ENCODE peak calls at places on chromosomes 16 and 17, in eight cellular contexts. One of them, this sample, is unnamed. For H3K4me1, the result is how much of the 10 kb centered on the place peaks cover.

GRCh38 chr17:77120866-77121265 is 19.9 kb upstream of the SEC14L1 start:
- DNase-seq in neuronal stem cell: no peak
- DNase-seq in lung: no peak
- DNase-seq in ascending aorta: no peak
- DNase-seq in body of pancreas: no peak
- DNase-seq in keratinocyte: no peak
- DNase-seq in lower lobe of right lung: no peak
- DNase-seq in suprapubic skin: no peak
- DNase-seq in this sample: no peak

GRCh38 chr17:43702636-43703035 is 40.9 kb upstream of the MEOX1 start:
- DNase-seq in neuronal stem cell: no peak
- DNase-seq in lung: no peak
- DNase-seq in ascending aorta: no peak
- DNase-seq in body of pancreas: no peak
- DNase-seq in keratinocyte: no peak
- DNase-seq in lower lobe of right lung: no peak
- DNase-seq in suprapubic skin: no peak
- DNase-seq in this sample: no peak

GRCh38 chr16:4918790-4919210 is 18.1 kb downstream of the PPL start:
- DNase-seq in neuronal stem cell: no peak
- DNase-seq in lung: peak
- DNase-seq in ascending aorta: no peak
- DNase-seq in body of pancreas: peak
- DNase-seq in keratinocyte: no peak
- DNase-seq in lower lobe of right lung: peak
- DNase-seq in suprapubic skin: no peak
- DNase-seq in this sample: no peak

GRCh38 chr16:66660422-66661209 is 35.9 kb downstream of the CMTM4 start:
- DNase-seq in neuronal stem cell: peak
- DNase-seq in lung: peak
- DNase-seq in ascending aorta: no peak
- DNase-seq in body of pancreas: peak
- DNase-seq in keratinocyte: no peak
- DNase-seq in lower lobe of right lung: peak
- DNase-seq in suprapubic skin: no peak
- DNase-seq in this sample: peak

GRCh38 chr16:14545346-14545884 is 84.6 kb downstream of the PARN start:
- DNase-seq in neuronal stem cell: no peak
- DNase-seq in lung: no peak
- DNase-seq in ascending aorta: no peak
- DNase-seq in body of pancreas: peak
- DNase-seq in keratinocyte: no peak
- DNase-seq in lower lobe of right lung: no peak
- DNase-seq in suprapubic skin: no peak
- DNase-seq in this sample: no peak

GRCh38 chr16:3256876-3257465 is 538 bp upstream of the MEFV start:
- DNase-seq in neuronal stem cell: no peak
- DNase-seq in lung: no peak
- DNase-seq in ascending aorta: no peak
- DNase-seq in body of pancreas: no peak
- DNase-seq in keratinocyte: no peak
- DNase-seq in lower lobe of right lung: no peak
- DNase-seq in suprapubic skin: no peak
- DNase-seq in this sample: no peak

GRCh38 chr17:50944054-50944901 is 78.1 kb upstream of the TOB1 start:
- DNase-seq in neuronal stem cell: no peak
- DNase-seq in lung: peak
- DNase-seq in ascending aorta: no peak
- DNase-seq in body of pancreas: peak
- DNase-seq in keratinocyte: no peak
- DNase-seq in lower lobe of right lung: peak
- DNase-seq in suprapubic skin: peak
- DNase-seq in this sample: no peak

GRCh38 chr16:86052115-86052670 is 153.2 kb downstream of the IRF8 start:
- DNase-seq in neuronal stem cell: no peak
- DNase-seq in lung: no peak
- DNase-seq in ascending aorta: no peak
- DNase-seq in body of pancreas: no peak
- DNase-seq in keratinocyte: no peak
- DNase-seq in lower lobe of right lung: no peak
- DNase-seq in suprapubic skin: no peak
- DNase-seq in this sample: no peak

GRCh38 chr16:15874745-15875314 is 13.6 kb downstream of the CEP20 start:
- DNase-seq in neuronal stem cell: peak
- DNase-seq in lung: peak
- DNase-seq in ascending aorta: no peak
- DNase-seq in body of pancreas: peak
- DNase-seq in keratinocyte: no peak
- DNase-seq in lower lobe of right lung: no peak
- DNase-seq in suprapubic skin: no peak
- DNase-seq in this sample: no peak

GRCh38 chr17:65231662-65232335 is 94.6 kb downstream of the RGS9 start:
- DNase-seq in neuronal stem cell: peak
- DNase-seq in lung: peak
- DNase-seq in ascending aorta: no peak
- DNase-seq in body of pancreas: peak
- DNase-seq in keratinocyte: peak
- DNase-seq in lower lobe of right lung: no peak
- DNase-seq in suprapubic skin: no peak
- DNase-seq in this sample: no peak

GRCh38 chr16:77955127-77955526 is 67.2 kb upstream of the CLEC3A start:
- DNase-seq in neuronal stem cell: no peak
- DNase-seq in lung: no peak
- DNase-seq in ascending aorta: no peak
- DNase-seq in body of pancreas: no peak
- DNase-seq in keratinocyte: no peak
- DNase-seq in lower lobe of right lung: no peak
- DNase-seq in suprapubic skin: no peak
- DNase-seq in this sample: no peak

GRCh38 chr16:79599256-79599836 is 1.2 kb downstream of the MAF start:
- DNase-seq in neuronal stem cell: no peak
- DNase-seq in lung: no peak
- DNase-seq in ascending aorta: no peak
- DNase-seq in body of pancreas: peak
- DNase-seq in keratinocyte: no peak
- DNase-seq in lower lobe of right lung: no peak
- DNase-seq in suprapubic skin: no peak
- DNase-seq in this sample: no peak

GRCh38 chr16:82252582-82252981 is 82.6 kb upstream of the MPHOSPH6 start:
- DNase-seq in neuronal stem cell: no peak
- DNase-seq in lung: no peak
- DNase-seq in ascending aorta: no peak
- DNase-seq in body of pancreas: no peak
- DNase-seq in keratinocyte: no peak
- DNase-seq in lower lobe of right lung: no peak
- DNase-seq in suprapubic skin: no peak
- DNase-seq in this sample: no peak

GRCh38 chr17:16486373-16487250 is 5.4 kb downstream of the LRRC75A start:
- DNase-seq in neuronal stem cell: no peak
- DNase-seq in lung: peak
- DNase-seq in ascending aorta: peak
- DNase-seq in body of pancreas: peak
- DNase-seq in keratinocyte: peak
- DNase-seq in lower lobe of right lung: peak
- DNase-seq in suprapubic skin: peak
- DNase-seq in this sample: peak

GRCh38 chr17:10640475-10640874 is 16.6 kb downstream of the MYH3 start:
- DNase-seq in neuronal stem cell: no peak
- DNase-seq in lung: no peak
- DNase-seq in ascending aorta: no peak
- DNase-seq in body of pancreas: no peak
- DNase-seq in keratinocyte: no peak
- DNase-seq in lower lobe of right lung: no peak
- DNase-seq in suprapubic skin: no peak
- DNase-seq in this sample: no peak

GRCh38 chr17:8189041-8189710 is 804 bp downstream of the BORCS6 start:
- DNase-seq in neuronal stem cell: no peak
- DNase-seq in lung: no peak
- DNase-seq in ascending aorta: no peak
- DNase-seq in body of pancreas: peak
- DNase-seq in keratinocyte: no peak
- DNase-seq in lower lobe of right lung: peak
- DNase-seq in suprapubic skin: no peak
- DNase-seq in this sample: no peak

GRCh38 chr16:1920727-1921155 is 2.5 kb upstream of the HS3ST6 start:
- DNase-seq in neuronal stem cell: peak
- DNase-seq in lung: peak
- DNase-seq in ascending aorta: no peak
- DNase-seq in body of pancreas: peak
- DNase-seq in keratinocyte: no peak
- DNase-seq in lower lobe of right lung: no peak
- DNase-seq in suprapubic skin: no peak
- DNase-seq in this sample: no peak

DNA sequence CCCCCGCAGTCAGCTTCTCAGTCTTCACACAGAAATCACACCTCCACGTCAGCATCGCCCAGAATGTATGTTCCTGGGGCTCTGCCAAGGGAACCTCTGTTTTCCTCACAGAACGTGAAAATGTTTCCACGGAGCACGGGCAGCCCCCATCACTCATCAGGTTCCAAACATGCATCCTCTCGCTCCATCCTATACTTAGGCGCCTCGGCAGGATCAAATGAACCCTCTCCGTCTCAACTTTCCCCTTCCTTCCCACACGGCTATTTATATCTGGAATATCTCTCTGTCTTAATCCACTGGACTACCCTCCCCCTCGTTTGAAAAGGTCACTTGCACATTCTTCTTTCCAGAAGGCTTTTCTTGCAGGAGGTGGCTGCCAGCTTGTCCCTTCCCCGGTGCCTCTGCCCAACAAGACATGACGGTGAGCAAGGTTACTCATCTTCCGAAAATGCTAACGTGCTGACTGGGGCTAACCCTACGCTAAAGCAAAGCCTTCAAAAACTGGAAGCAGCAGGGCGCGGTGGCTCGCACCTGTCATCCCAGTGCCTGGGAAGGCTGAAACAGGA is 21.6 kb downstream of the NXN start:
- DNase-seq in neuronal stem cell: no peak
- DNase-seq in lung: no peak
- DNase-seq in ascending aorta: no peak
- DNase-seq in body of pancreas: no peak
- DNase-seq in keratinocyte: no peak
- DNase-seq in lower lobe of right lung: no peak
- DNase-seq in suprapubic skin: no peak
- DNase-seq in this sample: no peak
- H3K27ac ChIP-seq in neuronal stem cell: no peak
- H3K27ac ChIP-seq in lung: no peak
- H3K27ac ChIP-seq in ascending aorta: no peak
- H3K27ac ChIP-seq in body of pancreas: no peak
- H3K27ac ChIP-seq in keratinocyte: peak
- H3K27ac ChIP-seq in lower lobe of right lung: no peak
- H3K27ac ChIP-seq in suprapubic skin: no peak
- H3K27ac ChIP-seq in this sample: no peak

GRCh38 chr17:38572665-38573365 is 32.9 kb downstream of the SRCIN1 start:
- DNase-seq in neuronal stem cell: peak
- DNase-seq in lung: no peak
- DNase-seq in ascending aorta: no peak
- DNase-seq in body of pancreas: peak
- DNase-seq in keratinocyte: no peak
- DNase-seq in lower lobe of right lung: no peak
- DNase-seq in suprapubic skin: no peak
- DNase-seq in this sample: no peak
- H3K4me3 ChIP-seq in neuronal stem cell: peak
- H3K4me3 ChIP-seq in lung: no peak
- H3K4me3 ChIP-seq in ascending aorta: peak
- H3K4me3 ChIP-seq in body of pancreas: no peak
- H3K4me3 ChIP-seq in keratinocyte: no peak
- H3K4me3 ChIP-seq in lower lobe of right lung: peak
- H3K4me3 ChIP-seq in suprapubic skin: peak
- H3K4me3 ChIP-seq in this sample: peak

DNA sequence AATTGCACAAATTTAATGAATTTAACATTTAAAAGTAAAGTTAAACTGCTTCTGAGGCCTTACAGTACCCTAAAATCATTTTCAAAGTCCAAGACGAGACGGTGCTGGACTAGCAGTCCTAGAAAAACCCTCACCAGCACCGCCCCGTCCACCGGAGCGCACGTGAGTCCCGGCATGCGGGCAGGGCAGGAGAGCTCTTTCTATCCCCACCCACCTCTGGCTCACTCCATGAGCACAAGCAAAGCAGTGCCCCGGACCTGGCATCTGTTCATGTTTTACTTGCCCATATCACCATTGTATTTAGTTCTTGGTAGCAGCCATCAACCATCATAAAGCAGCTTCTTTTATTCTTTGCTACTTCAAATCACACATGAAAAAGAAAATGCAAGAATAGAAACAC is 41.7 kb downstream of the ANKRD11 start:
- DNase-seq in neuronal stem cell: no peak
- DNase-seq in lung: peak
- DNase-seq in ascending aorta: no peak
- DNase-seq in body of pancreas: peak
- DNase-seq in keratinocyte: no peak
- DNase-seq in lower lobe of right lung: peak
- DNase-seq in suprapubic skin: no peak
- DNase-seq in this sample: no peak
- H3K4me1 ChIP-seq in neuronal stem cell: under half
- H3K4me1 ChIP-seq in lung: under half
- H3K4me1 ChIP-seq in ascending aorta: under half
- H3K4me1 ChIP-seq in body of pancreas: half or more
- H3K4me1 ChIP-seq in keratinocyte: half or more
- H3K4me1 ChIP-seq in lower lobe of right lung: half or more
- H3K4me1 ChIP-seq in suprapubic skin: half or more
- H3K4me1 ChIP-seq in this sample: under half

GRCh38 chr17:67633751-67634191 is 84.0 kb upstream of the NOL11 start:
- DNase-seq in neuronal stem cell: no peak
- DNase-seq in lung: no peak
- DNase-seq in ascending aorta: no peak
- DNase-seq in body of pancreas: no peak
- DNase-seq in keratinocyte: no peak
- DNase-seq in lower lobe of right lung: no peak
- DNase-seq in suprapubic skin: no peak
- DNase-seq in this sample: no peak
- H3K27ac ChIP-seq in neuronal stem cell: no peak
- H3K27ac ChIP-seq in lung: no peak
- H3K27ac ChIP-seq in ascending aorta: no peak
- H3K27ac ChIP-seq in body of pancreas: no peak
- H3K27ac ChIP-seq in keratinocyte: no peak
- H3K27ac ChIP-seq in lower lobe of right lung: no peak
- H3K27ac ChIP-seq in suprapubic skin: no peak
- H3K27ac ChIP-seq in this sample: no peak

GRCh38 chr16:35342012-35342411 is 1882.6 kb downstream of the TP53TG3F start:
- DNase-seq in neuronal stem cell: no peak
- DNase-seq in lung: no peak
- DNase-seq in ascending aorta: no peak
- DNase-seq in body of pancreas: no peak
- DNase-seq in keratinocyte: no peak
- DNase-seq in lower lobe of right lung: no peak
- DNase-seq in suprapubic skin: no peak
- DNase-seq in this sample: no peak
- H3K4me3 ChIP-seq in neuronal stem cell: no peak
- H3K4me3 ChIP-seq in lung: no peak
- H3K4me3 ChIP-seq in ascending aorta: no peak
- H3K4me3 ChIP-seq in body of pancreas: no peak
- H3K4me3 ChIP-seq in keratinocyte: no peak
- H3K4me3 ChIP-seq in lower lobe of right lung: no peak
- H3K4me3 ChIP-seq in suprapubic skin: no peak
- H3K4me3 ChIP-seq in this sample: no peak

GRCh38 chr17:45374501-45374900 is 57.7 kb upstream of the MAP3K14 start:
- DNase-seq in neuronal stem cell: no peak
- DNase-seq in lung: no peak
- DNase-seq in ascending aorta: no peak
- DNase-seq in body of pancreas: no peak
- DNase-seq in keratinocyte: no peak
- DNase-seq in lower lobe of right lung: no peak
- DNase-seq in suprapubic skin: no peak
- DNase-seq in this sample: no peak
- H3K4me1 ChIP-seq in neuronal stem cell: under half
- H3K4me1 ChIP-seq in lung: under half
- H3K4me1 ChIP-seq in ascending aorta: under half
- H3K4me1 ChIP-seq in body of pancreas: under half
- H3K4me1 ChIP-seq in keratinocyte: under half
- H3K4me1 ChIP-seq in lower lobe of right lung: under half
- H3K4me1 ChIP-seq in suprapubic skin: under half
- H3K4me1 ChIP-seq in this sample: under half